ENCODE peak calls at places on chromosomes 4 and X, in six cellular contexts. One of them, this sample, is unnamed.
A peak's percentile ranks its signal among the peaks of the same experiment; 100 is the strongest.

GRCh38 chrX:153779891-153780677 is 757 bp upstream of the SRPK3 start:
- DNase-seq in MM.1S: no peak
- DNase-seq in NCI-H1092: no peak
- DNase-seq in AG08396: no peak
- DNase-seq in neural crest cell: no peak
- DNase-seq in AG20443: no peak
- DNase-seq in this sample: no peak

GRCh38 chrX:16476692-16477091 is 173.3 kb upstream of the S100G start:
- DNase-seq in AG08396: no peak
- DNase-seq in NCI-H1092: no peak
- DNase-seq in neural crest cell: no peak
- DNase-seq in AG20443: no peak
- DNase-seq in MM.1S: no peak
- DNase-seq in this sample: no peak

GRCh38 chrX:15873566-15873965 is 19.0 kb upstream of the AP1S2 start:
- DNase-seq in AG20443: no peak
- DNase-seq in MM.1S: no peak
- DNase-seq in NCI-H1092: no peak
- DNase-seq in AG08396: no peak
- DNase-seq in neural crest cell: no peak
- DNase-seq in this sample: no peak

GRCh38 chr4:73303711-73304110 is 45.1 kb upstream of the ANKRD17 start:
- DNase-seq in neural crest cell: no peak
- DNase-seq in NCI-H1092: no peak
- DNase-seq in AG08396: no peak
- DNase-seq in AG20443: no peak
- DNase-seq in MM.1S: no peak
- DNase-seq in this sample: no peak

GRCh38 chr4:57270350-57270749 is 160.2 kb upstream of the IGFBP7 start:
- DNase-seq in NCI-H1092: no peak
- DNase-seq in AG20443: peak; percentile 32
- DNase-seq in MM.1S: no peak
- DNase-seq in neural crest cell: no peak
- DNase-seq in AG08396: no peak
- DNase-seq in this sample: no peak

GRCh38 chrX:17679820-17680219 is 57.5 kb upstream of the SCML1 start:
- DNase-seq in MM.1S: no peak
- DNase-seq in AG20443: no peak
- DNase-seq in AG08396: no peak
- DNase-seq in neural crest cell: no peak
- DNase-seq in NCI-H1092: no peak
- DNase-seq in this sample: no peak

GRCh38 chr4:53186714-53187358 is 179.0 kb downstream of the SCFD2 start:
- DNase-seq in NCI-H1092: no peak
- DNase-seq in MM.1S: no peak
- DNase-seq in AG20443: no peak
- DNase-seq in neural crest cell: no peak
- DNase-seq in AG08396: no peak
- DNase-seq in this sample: no peak

GRCh38 chr4:1600211-1600780 is 83.8 kb downstream of the FAM53A start:
- DNase-seq in AG08396: no peak
- DNase-seq in AG20443: no peak
- DNase-seq in MM.1S: no peak
- DNase-seq in NCI-H1092: no peak
- DNase-seq in neural crest cell: no peak
- DNase-seq in this sample: no peak

GRCh38 chrX:65706041-65706828 is 38.8 kb downstream of the MSN start:
- DNase-seq in neural crest cell: no peak
- DNase-seq in NCI-H1092: no peak
- DNase-seq in AG08396: peak; percentile 47
- DNase-seq in AG20443: peak; percentile 57
- DNase-seq in MM.1S: no peak
- DNase-seq in this sample: no peak

GRCh38 chrX:22247169-22247568 is 25.5 kb upstream of the CBLL2 start:
- DNase-seq in AG08396: peak; percentile 13
- DNase-seq in MM.1S: no peak
- DNase-seq in neural crest cell: no peak
- DNase-seq in AG20443: peak; percentile 9
- DNase-seq in NCI-H1092: no peak
- DNase-seq in this sample: no peak

GRCh38 chr4:44679060-44679459 is 840 bp downstream of the GUF1 start:
- DNase-seq in AG20443: no peak
- DNase-seq in neural crest cell: no peak
- DNase-seq in NCI-H1092: no peak
- DNase-seq in MM.1S: no peak
- DNase-seq in AG08396: no peak
- DNase-seq in this sample: no peak

GRCh38 chr4:3836041-3836801 is 70.0 kb downstream of the ADRA2C start:
- DNase-seq in AG20443: no peak
- DNase-seq in NCI-H1092: no peak
- DNase-seq in MM.1S: no peak
- DNase-seq in AG08396: no peak
- DNase-seq in neural crest cell: no peak
- DNase-seq in this sample: no peak

GRCh38 chr4:151304755-151305154 is 20.6 kb downstream of the SH3D19 start:
- DNase-seq in MM.1S: peak; percentile 89
- DNase-seq in AG20443: no peak
- DNase-seq in AG08396: no peak
- DNase-seq in neural crest cell: no peak
- DNase-seq in NCI-H1092: no peak
- DNase-seq in this sample: no peak

GRCh38 chrX:114924423-114924822 is 93.0 kb downstream of the IL13RA2 start:
- DNase-seq in MM.1S: no peak
- DNase-seq in AG08396: no peak
- DNase-seq in NCI-H1092: no peak
- DNase-seq in neural crest cell: no peak
- DNase-seq in AG20443: peak; percentile 7
- DNase-seq in this sample: no peak

GRCh38 chr4:64489628-64490027 is 80.4 kb upstream of the TECRL start:
- DNase-seq in NCI-H1092: no peak
- DNase-seq in neural crest cell: no peak
- DNase-seq in AG20443: no peak
- DNase-seq in MM.1S: no peak
- DNase-seq in AG08396: no peak
- DNase-seq in this sample: no peak

GRCh38 chr4:152614337-152614736 is 65.5 kb downstream of the TMEM154 start:
- DNase-seq in AG08396: no peak
- DNase-seq in MM.1S: no peak
- DNase-seq in AG20443: no peak
- DNase-seq in NCI-H1092: no peak
- DNase-seq in neural crest cell: no peak
- DNase-seq in this sample: no peak

GRCh38 chrX:126165721-126166401 is at the start of gene DCAF12L2:
- DNase-seq in NCI-H1092: peak; percentile 1
- DNase-seq in MM.1S: no peak
- DNase-seq in AG08396: no peak
- DNase-seq in AG20443: peak; percentile 12
- DNase-seq in neural crest cell: peak; percentile 9
- DNase-seq in this sample: peak; percentile 23

This sample was measured in occipital lobe.